ENCODE peak calls at places on chromosomes 12 and 14, in six cellular contexts. O is K562, H is HepG2, J is HCT116, W is H1, Y is GM12878. Q is an unnamed sample.

GRCh38 chr12:1932264-1932777 is 13.9 kb upstream of the CACNA2D4 start:
- DNase-seq in J (no peak), Y (no peak), H (no peak), O (no peak), W (no peak), Q (no peak)

GRCh38 chr14:32648434-32648833 is 290.2 kb upstream of the NPAS3 start:
- DNase-seq in W (no peak), O (no peak), J (no peak), Y (no peak), H (no peak), Q (no peak)

GRCh38 chr14:96501383-96501745 is 818 bp upstream of the PAPOLA start:
- DNase-seq in J (no peak), H (no peak), Y (no peak), W (no peak), O (no peak), Q (no peak)

GRCh38 chr12:91133871-91134270 is 22.6 kb upstream of the LUM start:
- DNase-seq in Y (no peak), J (no peak), W (no peak), H (no peak), O (no peak), Q (no peak)

GRCh38 chr14:53683229-53683628 is 273.4 kb downstream of the BMP4 start:
- DNase-seq in H (no peak), W (no peak), Y (no peak), J (no peak), O (no peak), Q (no peak)

GRCh38 chr14:88552859-88553258 is 1.9 kb downstream of the PTPN21 start:
- DNase-seq in W (no peak), H (peak), O (no peak), J (no peak), Y (no peak), Q (no peak)

GRCh38 chr12:27644446-27644845 is 51.8 kb upstream of the REP15 start:
- DNase-seq in O (no peak), J (no peak), H (no peak), Y (no peak), W (no peak), Q (no peak)

GRCh38 chr12:31589896-31590729 is 823 bp downstream of the DENND5B start:
- DNase-seq in H (peak), W (no peak), O (peak), J (peak), Y (no peak), Q (peak)

GRCh38 chr14:69543341-69544249 is 31.1 kb downstream of the CCDC177 start:
- DNase-seq in J (peak), Y (no peak), O (no peak), H (no peak), W (no peak), Q (no peak)

GRCh38 chr14:57378661-57379060 is 11.7 kb upstream of the NAA30 start:
- DNase-seq in W (no peak), O (no peak), H (no peak), J (no peak), Y (no peak), Q (no peak)

GRCh38 chr14:105865266-105865903 is 339.0 kb downstream of the TMEM121 start:
- DNase-seq in W (no peak), Y (no peak), O (no peak), H (no peak), J (no peak), Q (peak)

GRCh38 chr12:15837141-15837781 is 44.9 kb upstream of the STRAP start:
- DNase-seq in H (no peak), Y (no peak), J (no peak), W (no peak), O (no peak), Q (no peak)

GRCh38 chr12:74903522-74903921 is 306.1 kb downstream of the KCNC2 start:
- DNase-seq in Y (no peak), W (peak), H (peak), J (peak), O (no peak), Q (peak)

GRCh38 chr14:39251547-39251946 is 17.8 kb downstream of the MIA2 start:
- DNase-seq in Y (no peak), W (no peak), H (peak), O (no peak), J (no peak), Q (no peak)

GRCh38 chr12:99498756-99499155 is 148.8 kb upstream of the GARIN6 start:
- DNase-seq in H (no peak), J (no peak), O (no peak), Y (no peak), W (peak), Q (no peak)

GRCh38 chr14:24425704-24426103 is 3.8 kb downstream of the CBLN3 start:
- DNase-seq in H (peak), O (peak), J (no peak), Y (no peak), W (no peak), Q (no peak)

GRCh38 chr12:12338528-12339168 is 11.4 kb downstream of the MANSC1 start:
- DNase-seq in Y (no peak), W (no peak), O (no peak), J (no peak), H (no peak), Q (no peak)

GRCh38 chr12:56257491-56258067 is 605 bp downstream of the ANKRD52 start:
- DNase-seq in W (no peak), H (peak), O (peak), J (no peak), Y (no peak), Q (peak)

GRCh38 chr14:100593751-100594624 is 6.8 kb upstream of the BEGAIN start:
- DNase-seq in W (no peak), Y (no peak), O (no peak), H (no peak), J (no peak), Q (peak)

GRCh38 chr14:101022121-101022520 is 118.6 kb upstream of the RTL1 start:
- DNase-seq in W (no peak), O (no peak), Y (no peak), J (no peak), H (no peak), Q (peak)

GRCh38 chr14:69355955-69356321 is 42.2 kb downstream of the ERH start:
- DNase-seq in W (no peak), O (no peak), J (no peak), Y (no peak), H (no peak), Q (no peak)

GRCh38 chr12:111596985-111597730 is 2.0 kb downstream of the ATXN2 start:
- DNase-seq in O (no peak), Y (no peak), W (no peak), H (peak), J (peak), Q (peak)

GRCh38 chr12:117019866-117020265 is 79.3 kb downstream of the TESC start:
- DNase-seq in W (no peak), Y (no peak), O (no peak), J (no peak), H (no peak), Q (no peak)

GRCh38 chr12:32828552-32828951 is 68.0 kb downstream of the PKP2 start:
- DNase-seq in W (no peak), H (no peak), O (no peak), Y (no peak), J (no peak), Q (no peak)

GRCh38 chr14:28356819-28357218 is 409.8 kb upstream of the FOXG1 start:
- DNase-seq in W (no peak), J (no peak), O (no peak), Y (no peak), H (no peak), Q (no peak)

GRCh38 chr14:61616524-61617185 is 78.7 kb upstream of the HIF1A start:
- DNase-seq in O (no peak), W (no peak), H (peak), J (no peak), Y (no peak), Q (no peak)

GRCh38 chr14:23494223-23494622 is 24.7 kb downstream of the NGDN start:
- DNase-seq in Y (no peak), J (no peak), H (peak), W (no peak), O (no peak), Q (peak)

GRCh38 chr12:88752183-88752582 is 171.9 kb upstream of the KITLG start:
- DNase-seq in J (no peak), Y (no peak), H (peak), O (no peak), W (no peak), Q (no peak)

GRCh38 chr14:65255029-65255545 is 152.8 kb upstream of the MAX start:
- DNase-seq in Y (no peak), W (no peak), J (peak), O (no peak), H (peak), Q (no peak)

GRCh38 chr12:51643951-51644350 is 52.9 kb downstream of the SCN8A start:
- DNase-seq in W (no peak), J (no peak), Y (no peak), H (no peak), O (no peak), Q (no peak)

GRCh38 chr12:62862259-62862881 is 72.6 kb downstream of the PPM1H start:
- DNase-seq in H (no peak), Y (no peak), O (no peak), J (no peak), W (no peak), Q (no peak)

GRCh38 chr12:51889216-51890134 is 1.6 kb downstream of the ANKRD33 start:
- DNase-seq in H (no peak), W (no peak), Y (no peak), J (no peak), O (peak), Q (no peak)

GRCh38 chr12:72274926-72275325 is 2.8 kb downstream of the TRHDE start:
- DNase-seq in J (no peak), O (no peak), W (no peak), Y (no peak), H (peak), Q (no peak)

GRCh38 chr12:84502907-84503787 is 409.5 kb downstream of the SLC6A15 start:
- DNase-seq in J (peak), Y (no peak), W (no peak), H (peak), O (peak), Q (peak)

GRCh38 chr12:131511391-131511802 is 199.5 kb upstream of the SFSWAP start:
- DNase-seq in Y (peak), H (no peak), O (no peak), J (peak), W (peak), Q (no peak)

GRCh38 chr12:15855646-15856045 is 26.5 kb upstream of the STRAP start:
- DNase-seq in H (no peak), Y (no peak), J (no peak), W (no peak), O (no peak), Q (no peak)

GRCh38 chr14:41034969-41035368 is 571.7 kb upstream of the LRFN5 start:
- DNase-seq in W (no peak), Y (no peak), H (no peak), J (no peak), O (no peak), Q (no peak)

GRCh38 chr12:75961878-75962277 is 69.7 kb downstream of the PHLDA1 start:
- DNase-seq in W (no peak), O (no peak), H (no peak), J (no peak), Y (no peak), Q (no peak)
- TF ChIP-seq ATF3 in W (no peak), O (no peak), H (no peak), J (no peak), Y (no peak), Q (no peak)

DNA sequence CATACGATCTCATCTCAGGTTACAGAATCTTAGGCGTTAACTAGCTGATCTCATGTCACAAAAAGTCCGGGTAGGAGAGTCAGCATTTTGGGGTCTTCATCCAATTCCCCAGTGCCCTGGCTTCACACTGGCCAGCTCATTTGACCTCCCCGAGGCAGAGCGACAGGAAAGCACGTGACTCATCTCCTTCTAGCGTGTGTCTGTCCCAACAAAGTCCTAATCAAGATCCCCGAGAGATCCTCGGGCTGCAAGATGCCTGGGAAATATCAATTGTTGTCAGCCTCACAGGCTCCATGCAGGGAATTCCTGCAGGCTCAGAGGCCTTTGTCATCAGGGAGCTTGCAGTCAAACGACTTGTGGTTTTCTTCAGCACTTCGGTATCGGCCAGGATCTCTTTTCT is 57.5 kb downstream of the ZNF664 start:
- DNase-seq in Y (no peak), H (no peak), W (no peak), O (peak), J (no peak), Q (no peak)
- TF ChIP-seq ATF3 in Y (no peak), H (no peak), W (no peak), O (peak), J (no peak), Q (no peak)

GRCh38 chr12:54525383-54525782 is 24.0 kb upstream of the PDE1B start:
- DNase-seq in W (no peak), Y (no peak), H (no peak), O (no peak), J (no peak), Q (no peak)

GRCh38 chr12:54521291-54522062 is 23.9 kb downstream of the NCKAP1L start:
- DNase-seq in J (no peak), Y (no peak), W (no peak), O (no peak), H (no peak), Q (no peak)

GRCh38 chr12:54523637-54524036 is 25.8 kb upstream of the PDE1B start:
- DNase-seq in W (no peak), O (no peak), Y (no peak), H (no peak), J (no peak), Q (no peak)

GRCh38 chr12:54526800-54527630 is 22.4 kb upstream of the PDE1B start:
- DNase-seq in Y (no peak), J (peak), H (peak), W (peak), O (peak), Q (peak)

GRCh38 chr12:54522213-54522612 is 24.7 kb downstream of the NCKAP1L start:
- DNase-seq in W (no peak), J (no peak), O (no peak), H (no peak), Y (no peak), Q (no peak)
- TF ChIP-seq ATF3 in W (no peak), J (no peak), O (no peak), H (no peak), Y (no peak), Q (no peak)

GRCh38 chr12:130478786-130479185 is 141.1 kb downstream of the PIWIL1 start:
- DNase-seq in H (no peak), W (no peak), J (no peak), Y (no peak), O (no peak), Q (no peak)
- TF ChIP-seq ATF3 in H (no peak), W (no peak), J (no peak), Y (no peak), O (no peak), Q (no peak)

DNA sequence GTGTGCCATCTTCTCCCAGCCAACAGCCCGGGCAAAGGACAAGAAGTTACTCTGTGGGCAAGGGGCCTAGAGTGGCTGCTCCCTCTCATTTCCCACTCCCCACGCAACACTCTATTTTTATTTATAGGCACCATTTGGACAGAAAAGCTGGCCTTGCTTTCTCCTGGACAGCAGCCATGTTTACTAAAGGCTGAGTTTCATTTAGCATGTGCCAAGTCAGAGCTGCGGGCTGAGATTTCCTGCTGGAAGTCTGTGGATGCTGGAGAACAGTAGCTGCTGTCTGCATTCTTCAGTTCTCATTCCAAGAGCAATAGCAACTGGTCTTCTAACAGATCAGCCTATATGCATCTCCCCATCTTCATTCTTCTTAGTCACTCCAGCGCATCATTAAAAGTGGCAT is 8.3 kb downstream of the COL2A1 start:
- DNase-seq in O (no peak), H (no peak), Y (no peak), J (no peak), W (no peak), Q (no peak)
- TF ChIP-seq ATF3 in O (no peak), H (no peak), Y (no peak), J (no peak), W (no peak), Q (no peak)

GRCh38 chr12:49973361-49973830 is 649 bp downstream of the AQP6 start:
- DNase-seq in J (no peak), O (no peak), Y (no peak), W (no peak), H (no peak), Q (no peak)

GRCh38 chr12:49970658-49971057 is 2.1 kb upstream of the AQP6 start:
- DNase-seq in J (no peak), Y (no peak), W (no peak), O (no peak), H (no peak), Q (no peak)

GRCh38 chr12:49971141-49971540 is 1.6 kb upstream of the AQP6 start:
- DNase-seq in O (no peak), Y (no peak), J (no peak), H (no peak), W (no peak), Q (no peak)

GRCh38 chr12:49972641-49973360 is at the start of gene AQP6:
- DNase-seq in Y (no peak), H (no peak), O (no peak), W (no peak), J (no peak), Q (no peak)

GRCh38 chr12:49972122-49972521 is 625 bp upstream of the AQP6 start:
- DNase-seq in H (no peak), Y (no peak), J (no peak), O (no peak), W (no peak), Q (no peak)
- TF ChIP-seq ATF3 in H (no peak), Y (no peak), J (no peak), O (no peak), W (no peak), Q (no peak)

DNA sequence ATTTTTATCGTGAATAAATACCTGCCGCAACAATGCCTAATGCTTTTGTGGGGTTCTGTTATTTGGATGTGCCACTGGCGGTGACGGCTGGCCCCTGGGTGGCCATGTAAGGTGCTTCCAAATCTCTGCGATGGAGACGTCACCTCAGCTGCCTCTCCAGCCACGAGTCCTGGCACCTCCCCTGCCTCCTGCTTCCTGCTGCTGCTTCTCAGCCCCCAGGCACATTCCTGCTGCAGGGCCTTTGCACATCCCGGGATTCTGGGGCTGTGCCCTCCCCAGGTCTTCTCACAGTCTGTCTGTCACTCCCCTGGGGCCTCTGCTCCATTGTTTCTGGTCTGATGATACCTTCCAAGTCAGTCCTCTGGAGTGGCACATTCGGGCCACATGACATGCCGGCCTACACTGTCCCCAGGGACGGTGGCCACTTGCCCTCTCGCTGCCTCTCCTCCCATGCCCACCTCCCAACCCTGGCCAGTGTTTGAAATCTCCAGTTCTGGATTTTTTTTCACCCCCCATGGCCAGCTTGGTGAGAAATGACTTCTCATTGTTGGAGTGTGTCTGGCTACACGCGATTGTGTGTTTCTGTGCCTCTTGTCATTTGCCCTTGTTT is 151.8 kb downstream of the KIF26A start:
- DNase-seq in W (no peak), Y (no peak), J (no peak), O (no peak), H (no peak), Q (peak)
- TF ChIP-seq ATF3 in W (no peak), Y (no peak), J (no peak), O (no peak), H (no peak), Q (no peak)

GRCh38 chr12:107903377-107904061 is 129.0 kb downstream of the ASCL4 start:
- DNase-seq in O (peak), H (no peak), J (no peak), W (no peak), Y (peak), Q (peak)
- TF ChIP-seq ATF3 in O (no peak), H (no peak), J (no peak), W (no peak), Y (no peak), Q (no peak)

DNA sequence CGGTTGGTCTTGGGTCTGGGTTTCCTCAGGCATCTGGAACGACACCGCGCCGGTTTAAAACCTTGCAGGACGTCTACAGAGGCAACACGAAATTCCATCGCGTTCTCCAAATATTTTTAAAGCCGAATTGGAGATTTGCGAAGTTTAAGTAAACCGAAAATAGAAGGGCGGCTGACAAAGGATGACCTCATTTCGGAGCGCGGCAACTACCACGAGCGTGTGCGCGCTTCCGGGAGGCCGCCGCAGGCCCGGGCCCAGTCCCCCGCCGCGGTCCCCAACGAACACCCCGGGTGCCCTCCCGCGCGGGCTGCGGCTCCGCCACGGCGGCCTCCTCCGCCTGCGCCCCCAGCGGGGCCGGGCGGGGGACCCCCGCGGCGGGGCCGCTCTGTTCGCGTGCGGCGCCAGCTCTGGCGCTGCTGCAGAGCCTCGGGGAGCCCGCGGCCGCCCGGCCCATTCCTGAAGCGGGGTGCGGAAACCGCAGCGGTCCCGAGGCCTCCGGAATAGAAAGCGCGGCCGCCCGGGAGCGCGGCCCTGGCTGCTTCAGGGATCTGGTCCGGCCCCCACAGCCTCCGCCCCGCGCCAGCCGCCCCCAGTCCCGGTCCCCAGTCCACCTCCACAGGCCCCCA is 385 bp downstream of the HSP90AA1 start:
- DNase-seq in O (peak), W (no peak), J (no peak), Y (no peak), H (no peak), Q (no peak)
- TF ChIP-seq ATF3 in O (peak), W (no peak), J (no peak), Y (no peak), H (peak), Q (no peak)